ENCODE peak calls at places on chromosomes 1 and 21, in five cellular contexts. One of them, this sample, is unnamed.
A peak's percentile ranks its signal among the peaks of the same experiment; 100 is the strongest.

GRCh38 chr1:19644761-19645543 is 841 bp downstream of the NBL1 start:
- DNase-seq in activated B cell treated with CpG ODN at 0.5 μM for 24 hours: peak; percentile 31
- DNase-seq in stimulated activated CD4-positive, alpha-beta T cell treated with anti-CD3 and anti-CD28 coated beads, Interleukin-2, amount 100 ng/mL, for 48 hours: peak; percentile 39
- DNase-seq in SW480: peak; percentile 64
- DNase-seq in memory B cell: no peak
- DNase-seq in this sample: peak; percentile 28

GRCh38 chr1:63630666-63631065 is 37.5 kb downstream of the PGM1 start:
- DNase-seq in activated B cell treated with CpG ODN at 0.5 μM for 24 hours: no peak
- DNase-seq in stimulated activated CD4-positive, alpha-beta T cell treated with anti-CD3 and anti-CD28 coated beads, Interleukin-2, amount 100 ng/mL, for 48 hours: no peak
- DNase-seq in SW480: no peak
- DNase-seq in memory B cell: no peak
- DNase-seq in this sample: no peak

GRCh38 chr1:59057211-59057694 is 239.6 kb upstream of the FGGY start:
- DNase-seq in activated B cell treated with CpG ODN at 0.5 μM for 24 hours: no peak
- DNase-seq in stimulated activated CD4-positive, alpha-beta T cell treated with anti-CD3 and anti-CD28 coated beads, Interleukin-2, amount 100 ng/mL, for 48 hours: no peak
- DNase-seq in SW480: no peak
- DNase-seq in memory B cell: no peak
- DNase-seq in this sample: no peak

GRCh38 chr21:36254106-36254941 is 65.7 kb upstream of the MORC3 start:
- DNase-seq in activated B cell treated with CpG ODN at 0.5 μM for 24 hours: no peak
- DNase-seq in stimulated activated CD4-positive, alpha-beta T cell treated with anti-CD3 and anti-CD28 coated beads, Interleukin-2, amount 100 ng/mL, for 48 hours: no peak
- DNase-seq in SW480: no peak
- DNase-seq in memory B cell: no peak
- DNase-seq in this sample: peak; percentile 69

GRCh38 chr1:225711236-225711937 is 58.5 kb upstream of the ENAH start:
- DNase-seq in activated B cell treated with CpG ODN at 0.5 μM for 24 hours: no peak
- DNase-seq in stimulated activated CD4-positive, alpha-beta T cell treated with anti-CD3 and anti-CD28 coated beads, Interleukin-2, amount 100 ng/mL, for 48 hours: no peak
- DNase-seq in SW480: no peak
- DNase-seq in memory B cell: no peak
- DNase-seq in this sample: no peak

GRCh38 chr1:208855403-208855802 is 611.2 kb upstream of the PLXNA2 start:
- DNase-seq in activated B cell treated with CpG ODN at 0.5 μM for 24 hours: no peak
- DNase-seq in stimulated activated CD4-positive, alpha-beta T cell treated with anti-CD3 and anti-CD28 coated beads, Interleukin-2, amount 100 ng/mL, for 48 hours: no peak
- DNase-seq in SW480: no peak
- DNase-seq in memory B cell: no peak
- DNase-seq in this sample: no peak

GRCh38 chr1:150061632-150062101 is 5.9 kb upstream of the VPS45 start:
- DNase-seq in activated B cell treated with CpG ODN at 0.5 μM for 24 hours: no peak
- DNase-seq in stimulated activated CD4-positive, alpha-beta T cell treated with anti-CD3 and anti-CD28 coated beads, Interleukin-2, amount 100 ng/mL, for 48 hours: no peak
- DNase-seq in SW480: no peak
- DNase-seq in memory B cell: no peak
- DNase-seq in this sample: no peak

GRCh38 chr1:1779691-1780597 is 1.7 kb upstream of the NADK start:
- DNase-seq in activated B cell treated with CpG ODN at 0.5 μM for 24 hours: peak; percentile 52
- DNase-seq in stimulated activated CD4-positive, alpha-beta T cell treated with anti-CD3 and anti-CD28 coated beads, Interleukin-2, amount 100 ng/mL, for 48 hours: peak; percentile 44
- DNase-seq in SW480: peak; percentile 57
- DNase-seq in memory B cell: peak; percentile 52
- DNase-seq in this sample: peak; percentile 32

GRCh38 chr1:92972413-92973129 is 11.3 kb upstream of the DIPK1A start:
- DNase-seq in activated B cell treated with CpG ODN at 0.5 μM for 24 hours: no peak
- DNase-seq in stimulated activated CD4-positive, alpha-beta T cell treated with anti-CD3 and anti-CD28 coated beads, Interleukin-2, amount 100 ng/mL, for 48 hours: no peak
- DNase-seq in SW480: no peak
- DNase-seq in memory B cell: no peak
- DNase-seq in this sample: no peak

GRCh38 chr1:207032528-207033017 is at the start of gene C1orf116:
- DNase-seq in activated B cell treated with CpG ODN at 0.5 μM for 24 hours: no peak
- DNase-seq in stimulated activated CD4-positive, alpha-beta T cell treated with anti-CD3 and anti-CD28 coated beads, Interleukin-2, amount 100 ng/mL, for 48 hours: no peak
- DNase-seq in SW480: peak; percentile 98
- DNase-seq in memory B cell: no peak
- DNase-seq in this sample: peak; percentile 45

GRCh38 chr1:172287207-172287606 is 133.3 kb upstream of the C1orf105 start:
- DNase-seq in activated B cell treated with CpG ODN at 0.5 μM for 24 hours: no peak
- DNase-seq in stimulated activated CD4-positive, alpha-beta T cell treated with anti-CD3 and anti-CD28 coated beads, Interleukin-2, amount 100 ng/mL, for 48 hours: no peak
- DNase-seq in SW480: no peak
- DNase-seq in memory B cell: no peak
- DNase-seq in this sample: no peak

GRCh38 chr1:227789881-227790400 is 25.5 kb upstream of the PRSS38 start:
- DNase-seq in activated B cell treated with CpG ODN at 0.5 μM for 24 hours: no peak
- DNase-seq in stimulated activated CD4-positive, alpha-beta T cell treated with anti-CD3 and anti-CD28 coated beads, Interleukin-2, amount 100 ng/mL, for 48 hours: no peak
- DNase-seq in SW480: no peak
- DNase-seq in memory B cell: no peak
- DNase-seq in this sample: no peak

GRCh38 chr1:201711101-201711597 is 117.8 kb upstream of the IPO9 start:
- DNase-seq in activated B cell treated with CpG ODN at 0.5 μM for 24 hours: no peak
- DNase-seq in stimulated activated CD4-positive, alpha-beta T cell treated with anti-CD3 and anti-CD28 coated beads, Interleukin-2, amount 100 ng/mL, for 48 hours: no peak
- DNase-seq in SW480: no peak
- DNase-seq in memory B cell: no peak
- DNase-seq in this sample: no peak

GRCh38 chr1:30795026-30795425 is 37.5 kb upstream of the LAPTM5 start:
- DNase-seq in activated B cell treated with CpG ODN at 0.5 μM for 24 hours: no peak
- DNase-seq in stimulated activated CD4-positive, alpha-beta T cell treated with anti-CD3 and anti-CD28 coated beads, Interleukin-2, amount 100 ng/mL, for 48 hours: no peak
- DNase-seq in SW480: no peak
- DNase-seq in memory B cell: no peak
- DNase-seq in this sample: no peak

GRCh38 chr1:155967410-155968400 is 10.6 kb downstream of the ARHGEF2 start:
- DNase-seq in activated B cell treated with CpG ODN at 0.5 μM for 24 hours: no peak
- DNase-seq in stimulated activated CD4-positive, alpha-beta T cell treated with anti-CD3 and anti-CD28 coated beads, Interleukin-2, amount 100 ng/mL, for 48 hours: no peak
- DNase-seq in SW480: no peak
- DNase-seq in memory B cell: no peak
- DNase-seq in this sample: no peak